ENCODE peak calls at places on chromosomes 2 and 18, in four cellular contexts. O is GM10248, K is fibroblast of lung, W is prostate gland. Q is an unnamed sample.

GRCh38 chr2:102410952-102411351 is 12.0 kb upstream of the IL18RAP start:
- DNase-seq in W (no peak), K (no peak), O (no peak), Q (no peak)

GRCh38 chr2:239804161-239805042 is 220.7 kb downstream of the NDUFA10 start:
- DNase-seq in O (no peak), K (no peak), W (no peak), Q (no peak)

GRCh38 chr2:104701471-104701911 is 152.4 kb upstream of the POU3F3 start:
- DNase-seq in W (no peak), O (no peak), K (no peak), Q (no peak)

GRCh38 chr2:232487385-232488096 is at the start of gene ECEL1:
- DNase-seq in W (no peak), O (no peak), K (no peak), Q (no peak)

GRCh38 chr2:172081248-172082022 is 3.9 kb upstream of the DLX1 start:
- DNase-seq in W (no peak), K (no peak), O (peak), Q (no peak)

GRCh38 chr2:111135910-111136297 is 15.2 kb downstream of the BCL2L11 start:
- DNase-seq in K (peak), O (peak), W (no peak), Q (no peak)

GRCh38 chr2:139529045-139529444 is 748.9 kb upstream of the NXPH2 start:
- DNase-seq in W (no peak), K (peak), O (no peak), Q (no peak)

GRCh38 chr18:22207022-22207758 is 37.8 kb downstream of the GATA6 start:
- DNase-seq in O (no peak), W (no peak), K (peak), Q (no peak)

GRCh38 chr18:74679006-74679678 is 81.5 kb downstream of the ZNF407 start:
- DNase-seq in K (no peak), O (no peak), W (no peak), Q (no peak)

GRCh38 chr2:7077660-7078278 is 160.6 kb downstream of the RNF144A start:
- DNase-seq in K (peak), W (no peak), O (no peak), Q (no peak)

GRCh38 chr2:38499921-38500634 is 102.7 kb downstream of the HNRNPLL start:
- DNase-seq in K (no peak), O (no peak), W (no peak), Q (no peak)

GRCh38 chr18:13239557-13239956 is 21.0 kb downstream of the LDLRAD4 start:
- DNase-seq in O (no peak), K (no peak), W (no peak), Q (no peak)

GRCh38 chr2:160465406-160465805 is 28.2 kb downstream of the RBMS1 start:
- DNase-seq in O (no peak), K (no peak), W (no peak), Q (no peak)

GRCh38 chr2:30408961-30409387 is 38.1 kb upstream of the LCLAT1 start:
- DNase-seq in W (no peak), O (no peak), K (peak), Q (no peak)

GRCh38 chr18:6975084-6975483 is 142.5 kb downstream of the LAMA1 start:
- DNase-seq in W (no peak), K (no peak), O (no peak), Q (no peak)
- TF ChIP-seq CTCF in W (no peak), K (no peak), O (no peak), Q (no peak)

DNA sequence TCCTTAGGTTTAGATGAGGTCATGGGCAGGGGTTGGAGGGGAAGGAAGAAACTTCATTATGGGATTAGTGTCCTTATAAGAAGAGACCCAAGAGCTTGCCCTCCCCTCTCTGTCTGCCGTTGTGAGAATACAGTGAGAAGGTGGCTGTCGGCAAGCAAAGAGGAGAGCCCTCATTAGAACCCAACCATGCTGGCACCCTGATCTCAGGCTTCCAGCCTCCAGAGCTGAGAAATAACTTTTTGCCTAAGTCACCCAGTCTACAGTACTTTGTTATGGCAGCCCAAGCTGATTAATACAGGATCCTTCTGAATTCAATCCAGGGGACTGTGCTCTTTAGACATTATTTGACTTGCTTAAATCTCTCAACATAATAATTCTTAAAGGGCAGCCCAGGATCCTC is 209.0 kb downstream of the RNF152 start:
- DNase-seq in W (no peak), O (no peak), K (no peak), Q (no peak)
- TF ChIP-seq CTCF in W (no peak), O (no peak), K (no peak), Q (no peak)

GRCh38 chr2:151777487-151777886 is 43.2 kb upstream of the NEB start:
- DNase-seq in O (no peak), K (no peak), W (no peak), Q (no peak)
- TF ChIP-seq CTCF in O (peak), K (no peak), W (no peak), Q (no peak)

DNA sequence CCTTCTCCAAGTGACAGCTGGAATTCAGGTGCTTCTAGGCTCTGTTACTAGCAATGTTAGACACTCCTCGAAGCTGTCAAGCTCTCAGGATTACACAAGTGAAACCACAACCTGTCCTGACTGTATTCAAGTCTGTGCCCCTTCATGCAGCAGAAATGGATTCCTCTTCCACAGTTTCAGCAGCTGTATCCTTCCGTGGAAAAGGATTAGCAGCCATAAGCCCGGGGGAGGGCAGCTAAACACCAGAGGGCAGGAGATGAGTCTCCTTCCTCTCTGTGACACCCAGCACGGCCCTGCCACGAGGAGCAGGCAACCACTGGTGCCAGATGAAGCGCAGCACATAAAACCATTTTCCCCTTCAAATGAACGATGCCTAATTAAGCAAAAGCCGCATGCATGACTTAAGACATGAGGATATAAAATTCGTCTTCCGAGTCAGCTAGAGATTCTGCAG is 1.2 kb downstream of the ST3GAL5 start:
- DNase-seq in K (peak), W (peak), O (peak), Q (no peak)
- TF ChIP-seq CTCF in K (no peak), W (no peak), O (peak), Q (no peak)

GRCh38 chr2:8304821-8305766 is 376.8 kb upstream of the ID2 start:
- DNase-seq in O (no peak), W (no peak), K (no peak), Q (no peak)

GRCh38 chr2:8300216-8300615 is 381.6 kb upstream of the ID2 start:
- DNase-seq in O (no peak), K (no peak), W (no peak), Q (no peak)

GRCh38 chr2:8300905-8301304 is 381.0 kb upstream of the ID2 start:
- DNase-seq in W (no peak), O (no peak), K (no peak), Q (no peak)

GRCh38 chr2:8306530-8307351 is 375.1 kb upstream of the ID2 start:
- DNase-seq in O (no peak), K (peak), W (no peak), Q (no peak)

DNA sequence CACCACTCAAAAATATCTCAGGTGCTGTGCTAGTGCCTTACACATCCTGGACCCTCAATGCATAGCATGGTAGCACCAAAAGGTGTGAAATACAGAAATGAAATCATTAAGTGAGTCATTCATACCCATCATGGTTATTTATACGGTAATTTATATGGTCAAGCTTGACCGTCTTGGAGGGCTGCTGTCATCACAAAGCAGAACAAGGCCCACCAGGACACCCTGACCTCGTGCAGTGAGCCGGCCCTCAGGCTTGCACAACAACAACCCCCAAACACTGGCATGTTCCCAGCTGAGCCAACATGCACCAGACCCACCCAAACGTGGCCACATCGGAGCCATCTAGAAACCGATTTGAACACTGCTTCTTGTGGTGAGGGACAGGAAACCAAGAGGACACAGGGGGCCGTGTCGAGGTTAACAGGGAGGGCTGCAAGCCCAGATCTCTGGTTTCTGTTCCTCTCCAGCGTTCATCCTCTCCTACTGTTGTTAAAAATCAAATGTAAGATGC is 378.5 kb upstream of the ID2 start:
- DNase-seq in W (peak), O (peak), K (peak), Q (no peak)
- TF ChIP-seq CTCF in W (no peak), O (peak), K (no peak), Q (no peak)

GRCh38 chr18:6732952-6733351 is 3.4 kb downstream of the ARHGAP28 start:
- DNase-seq in K (no peak), W (no peak), O (no peak), Q (no peak)
- TF ChIP-seq CTCF in K (peak), W (no peak), O (no peak), Q (no peak)

GRCh38 chr2:74738586-74738985 is 84.5 kb downstream of the SEMA4F start:
- DNase-seq in O (no peak), W (no peak), K (no peak), Q (no peak)
- TF ChIP-seq CTCF in O (no peak), W (no peak), K (no peak), Q (no peak)

GRCh38 chr2:85648619-85649018 is 19.4 kb downstream of the SFTPB start:
- DNase-seq in O (no peak), W (no peak), K (peak), Q (no peak)
- TF ChIP-seq CTCF in O (peak), W (no peak), K (peak), Q (peak)